ENCODE peak calls at places on chromosome 2, in ten cellular contexts. H is transverse colon, S is stomach, X is A549, Z is heart left ventricle, O is sigmoid colon, T is HepG2, N is Peyer's patch, Y is spleen, D is IMR-90. L is an unnamed sample. For H3K4me1, the result is how much of the 10 kb centered on the place peaks cover.

GRCh38 chr2:25380586-25381360 is 39.0 kb upstream of the DNMT3A start:
- DNase-seq in H (peak), S (peak), X (no peak), Z (no peak), O (no peak), T (no peak), N (no peak), Y (peak), D (no peak), L (no peak)

GRCh38 chr2:56531668-56532420 is 348.1 kb downstream of the CCDC85A start:
- DNase-seq in H (no peak), S (no peak), X (no peak), Z (peak), O (no peak), T (no peak), N (no peak), Y (no peak), D (peak), L (no peak)

GRCh38 chr2:170689481-170689880 is 25.7 kb upstream of the SP5 start:
- DNase-seq in H (no peak), S (no peak), X (no peak), Z (no peak), O (no peak), T (no peak), N (no peak), Y (no peak), D (no peak), L (no peak)

GRCh38 chr2:147345246-147345645 is 499.6 kb upstream of the ACVR2A start:
- DNase-seq in H (no peak), S (no peak), X (no peak), Z (no peak), O (no peak), T (no peak), N (no peak), Y (no peak), D (no peak), L (no peak)

GRCh38 chr2:22282902-22283301 is 1102.1 kb upstream of the KLHL29 start:
- DNase-seq in H (no peak), S (no peak), X (no peak), Z (no peak), O (no peak), T (no peak), N (no peak), Y (no peak), D (no peak), L (no peak)

GRCh38 chr2:44805391-44805790 is 136.1 kb upstream of the SIX3 start:
- DNase-seq in H (no peak), S (no peak), X (no peak), Z (no peak), O (no peak), T (no peak), N (no peak), Y (no peak), D (no peak), L (no peak)

GRCh38 chr2:134137182-134137595 is 116.7 kb upstream of the MGAT5 start:
- DNase-seq in H (no peak), S (peak), X (no peak), Z (peak), O (no peak), T (no peak), N (no peak), Y (no peak), D (peak), L (no peak)

GRCh38 chr2:108182489-108182888 is 57.3 kb upstream of the SULT1C3 start:
- DNase-seq in H (peak), S (no peak), X (no peak), Z (no peak), O (no peak), T (peak), N (no peak), Y (no peak), D (no peak), L (no peak)

GRCh38 chr2:178413472-178414265 is 37.3 kb downstream of the PRKRA start:
- DNase-seq in H (peak), S (peak), X (peak), Z (peak), O (peak), T (peak), N (peak), Y (peak), D (peak), L (peak)

GRCh38 chr2:17752892-17753802 is 463 bp downstream of the SMC6 start:
- DNase-seq in H (peak), S (peak), X (peak), Z (peak), O (peak), T (peak), N (peak), Y (no peak), D (peak), L (peak)

GRCh38 chr2:11203480-11203879 is 48.2 kb downstream of the SLC66A3 start:
- DNase-seq in H (no peak), S (no peak), X (peak), Z (no peak), O (no peak), T (no peak), N (no peak), Y (no peak), D (peak), L (no peak)

GRCh38 chr2:173989160-173989885 is 24.1 kb upstream of the SP3 start:
- DNase-seq in H (no peak), S (no peak), X (no peak), Z (no peak), O (no peak), T (no peak), N (no peak), Y (no peak), D (no peak), L (no peak)

GRCh38 chr2:238242731-238243495 is 3.1 kb upstream of the HES6 start:
- DNase-seq in H (peak), S (peak), X (no peak), Z (peak), O (peak), T (peak), N (peak), Y (peak), D (no peak), L (no peak)

GRCh38 chr2:62787381-62787780 is 81.9 kb downstream of the EHBP1 start:
- DNase-seq in H (no peak), S (no peak), X (no peak), Z (no peak), O (no peak), T (no peak), N (no peak), Y (no peak), D (peak), L (no peak)

GRCh38 chr2:133421516-133422324 is 146.5 kb downstream of the NCKAP5 start:
- DNase-seq in H (peak), S (no peak), X (no peak), Z (peak), O (no peak), T (peak), N (peak), Y (no peak), D (peak), L (peak)

GRCh38 chr2:95401480-95401879 is 1.0 kb upstream of the FAHD2A start:
- DNase-seq in H (no peak), S (no peak), X (no peak), Z (no peak), O (no peak), T (no peak), N (no peak), Y (no peak), D (no peak), L (no peak)

GRCh38 chr2:64668542-64668941 is 14.8 kb upstream of the SERTAD2 start:
- DNase-seq in H (no peak), S (no peak), X (no peak), Z (no peak), O (no peak), T (no peak), N (no peak), Y (no peak), D (no peak), L (no peak)

GRCh38 chr2:150591901-150592300 is 104.4 kb upstream of the RND3 start:
- DNase-seq in H (no peak), S (no peak), X (no peak), Z (no peak), O (no peak), T (no peak), N (no peak), Y (no peak), D (peak), L (no peak)

GRCh38 chr2:174004900-174005605 is 39.9 kb upstream of the SP3 start:
- DNase-seq in H (no peak), S (no peak), X (no peak), Z (peak), O (peak), T (no peak), N (no peak), Y (no peak), D (peak), L (no peak)

GRCh38 chr2:54789878-54790277 is 66.4 kb downstream of the EML6 start:
- DNase-seq in H (no peak), S (no peak), X (no peak), Z (no peak), O (no peak), T (no peak), N (no peak), Y (no peak), D (no peak), L (no peak)

GRCh38 chr2:241956521-241957110 is 87.1 kb downstream of the RTP5 start:
- DNase-seq in H (no peak), S (no peak), X (no peak), Z (no peak), O (peak), T (no peak), N (peak), Y (peak), D (no peak), L (no peak)

GRCh38 chr2:162344617-162344950 is 652 bp downstream of the GCA start:
- DNase-seq in H (peak), S (peak), X (peak), Z (no peak), O (no peak), T (peak), N (no peak), Y (peak), D (no peak), L (no peak)

GRCh38 chr2:31558401-31559295 is 22.1 kb downstream of the SRD5A2 start:
- DNase-seq in H (no peak), S (no peak), X (no peak), Z (no peak), O (no peak), T (peak), N (no peak), Y (no peak), D (peak), L (peak)

GRCh38 chr2:45699032-45699658 is 47.7 kb downstream of the PRKCE start:
- DNase-seq in H (no peak), S (no peak), X (no peak), Z (no peak), O (no peak), T (no peak), N (no peak), Y (no peak), D (peak), L (no peak)

GRCh38 chr2:73203055-73203681 is 794 bp downstream of the NOTO start:
- DNase-seq in H (no peak), S (no peak), X (no peak), Z (no peak), O (no peak), T (no peak), N (no peak), Y (no peak), D (no peak), L (peak)

GRCh38 chr2:132977812-132978529 is 308.0 kb upstream of the LYPD1 start:
- DNase-seq in H (no peak), S (no peak), X (no peak), Z (no peak), O (no peak), T (no peak), N (no peak), Y (no peak), D (peak), L (no peak)

GRCh38 chr2:62604336-62604735 is 98.3 kb upstream of the TMEM17 start:
- DNase-seq in H (no peak), S (no peak), X (no peak), Z (no peak), O (no peak), T (no peak), N (no peak), Y (no peak), D (peak), L (no peak)

DNA sequence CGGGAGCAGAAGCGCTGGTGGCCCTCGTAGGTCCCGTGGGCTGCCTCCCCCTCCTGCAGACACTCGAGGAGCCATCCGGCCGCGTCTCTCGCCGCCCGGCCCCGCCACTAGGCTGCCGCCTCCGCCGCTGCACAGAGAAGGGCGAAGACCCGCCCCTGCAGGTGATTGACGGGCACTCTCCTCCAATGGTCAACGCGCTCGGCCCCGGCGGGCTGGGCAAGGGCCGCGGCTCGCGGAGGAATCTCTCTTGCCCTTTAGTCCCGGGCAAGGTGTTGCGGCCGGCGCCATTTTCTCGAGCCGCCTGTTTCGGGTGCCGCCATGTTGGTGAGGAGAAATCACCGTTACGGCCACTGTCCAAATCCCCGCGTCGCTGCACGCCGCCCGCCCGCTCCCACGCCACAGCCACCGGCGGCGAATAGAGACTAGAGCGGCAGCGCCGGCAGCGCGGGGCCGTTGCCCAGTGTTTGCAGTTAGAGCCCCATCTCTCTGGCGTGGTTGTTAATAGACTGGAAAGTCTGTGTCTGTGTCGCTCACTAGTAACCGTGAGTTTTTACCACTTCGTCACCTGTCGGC is at the start of gene ZC3H6:
- DNase-seq in H (peak), S (peak), X (peak), Z (peak), O (peak), T (peak), N (peak), Y (peak), D (peak), L (peak)
- TF ChIP-seq POLR2A in H (peak), S (peak), X (peak), Z (no peak), O (peak), T (peak), N (peak), Y (peak), D (peak), L (peak)

GRCh38 chr2:201215963-201216362 is 33.0 kb downstream of the CASP10 start:
- DNase-seq in H (no peak), S (no peak), X (no peak), Z (no peak), O (no peak), T (no peak), N (no peak), Y (no peak), D (no peak), L (no peak)
- H3K4me1 ChIP-seq in H (under half), S (under half), X (under half), Z (under half), O (under half), T (under half), N (under half), Y (under half), D (under half), L (under half)

GRCh38 chr2:218010116-218010837 is 7.5 kb upstream of the TNS1 start:
- DNase-seq in H (peak), S (peak), X (peak), Z (peak), O (peak), T (no peak), N (peak), Y (peak), D (peak), L (no peak)
- TF ChIP-seq CTCF in H (peak), S (no peak), X (peak), Z (peak), O (peak), T (peak), N (peak), Y (peak), D (peak), L (peak)

DNA sequence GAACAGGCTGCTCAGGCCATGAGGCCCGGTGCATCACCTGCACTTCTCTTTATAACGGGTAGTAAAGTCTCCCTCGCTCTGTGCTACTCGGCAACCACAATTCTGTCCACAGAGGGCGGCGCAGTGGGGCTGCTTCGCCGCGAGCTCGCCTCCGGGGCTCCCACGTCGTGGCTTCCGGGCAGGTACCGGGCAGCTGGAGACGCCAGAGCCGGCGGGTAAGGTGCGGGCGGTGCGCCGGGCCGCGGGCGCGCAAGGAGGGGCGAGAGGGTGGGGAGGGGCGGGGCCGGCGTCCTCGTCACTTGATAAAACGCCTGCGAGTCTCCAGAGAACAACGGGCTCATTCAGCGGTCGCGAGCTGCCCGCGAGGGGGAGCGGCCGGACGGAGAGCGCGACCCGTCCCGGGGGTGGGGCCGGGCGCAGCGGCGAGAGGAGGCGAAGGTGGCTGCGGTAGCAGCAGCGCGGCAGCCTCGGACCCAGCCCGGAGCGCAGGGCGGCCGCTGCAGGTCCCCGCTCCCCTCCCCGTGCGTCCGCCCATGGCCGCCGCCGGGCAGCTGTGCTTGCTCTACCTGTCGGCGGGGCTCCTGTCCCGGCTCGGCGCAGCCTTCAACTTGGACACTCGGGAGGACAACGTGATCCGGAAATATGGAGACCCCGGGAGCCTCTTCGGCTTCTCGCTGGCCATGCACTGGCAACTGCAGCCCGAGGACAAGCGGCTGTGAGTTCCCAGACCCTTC is at the start of gene ITGA6:
- DNase-seq in H (peak), S (peak), X (peak), Z (peak), O (no peak), T (peak), N (peak), Y (peak), D (peak), L (peak)
- TF ChIP-seq POLR2A in H (peak), S (peak), X (peak), Z (no peak), O (no peak), T (peak), N (peak), Y (no peak), D (peak), L (peak)

DNA sequence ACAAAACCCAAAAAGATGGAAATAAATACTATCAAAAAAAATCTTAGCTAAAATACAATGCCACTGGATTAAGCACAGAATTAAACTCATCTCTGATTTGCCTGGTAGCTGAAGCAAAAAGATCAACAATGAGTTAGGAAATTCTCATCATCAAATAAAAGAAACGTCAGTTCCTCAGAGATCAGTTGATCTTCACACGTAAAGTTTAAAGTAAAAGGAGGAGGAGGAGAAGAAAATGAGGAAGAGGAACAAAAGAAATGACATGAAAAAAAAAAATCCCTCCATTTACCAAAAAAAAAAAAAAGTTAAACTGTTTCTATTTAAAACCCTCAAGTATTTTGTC is 22.6 kb downstream of the KLF7 start:
- DNase-seq in H (no peak), S (no peak), X (no peak), Z (no peak), O (no peak), T (no peak), N (no peak), Y (no peak), D (no peak), L (no peak)
- H3K4me1 ChIP-seq in H (under half), S (half or more), X (under half), Z (half or more), O (half or more), T (under half), N (under half), Y (under half), D (under half), L (under half)

GRCh38 chr2:144361742-144362141 is 158.2 kb downstream of the ZEB2 start:
- DNase-seq in H (no peak), S (no peak), X (no peak), Z (no peak), O (no peak), T (no peak), N (no peak), Y (no peak), D (no peak), L (no peak)
- TF ChIP-seq CTCF in H (no peak), S (no peak), X (no peak), Z (no peak), O (no peak), T (peak), N (no peak), Y (no peak), D (no peak), L (no peak)

GRCh38 chr2:74221604-74222299 is 23.3 kb downstream of the MTHFD2 start:
- DNase-seq in H (no peak), S (no peak), X (no peak), Z (no peak), O (no peak), T (no peak), N (no peak), Y (no peak), D (no peak), L (no peak)
- TF ChIP-seq POLR2A in H (no peak), S (no peak), X (no peak), Z (no peak), O (no peak), T (no peak), N (no peak), Y (no peak), D (no peak), L (no peak)

L was measured in right lobe of liver.